ENCODE peak calls at places on chromosomes 16 and 17, in nine cellular contexts. One of them, this sample, is unnamed.

GRCh38 chr17:68310141-68310540 is 18.8 kb downstream of the ARSG start:
- DNase-seq in cardiac muscle cell: no peak
- DNase-seq in astrocyte of the spinal cord: no peak
- DNase-seq in uterus: no peak
- DNase-seq in left ventricle myocardium inferior: no peak
- DNase-seq in choroid plexus epithelial cell: peak
- DNase-seq in lung: no peak
- DNase-seq in testis: no peak
- DNase-seq in cardiac fibroblast: no peak
- DNase-seq in this sample: no peak

GRCh38 chr16:55508271-55508921 is 476 bp upstream of the LPCAT2 start:
- DNase-seq in cardiac muscle cell: no peak
- DNase-seq in astrocyte of the spinal cord: no peak
- DNase-seq in uterus: no peak
- DNase-seq in left ventricle myocardium inferior: no peak
- DNase-seq in choroid plexus epithelial cell: no peak
- DNase-seq in lung: no peak
- DNase-seq in testis: no peak
- DNase-seq in cardiac fibroblast: no peak
- DNase-seq in this sample: no peak

GRCh38 chr17:76091526-76092285 is 11.9 kb downstream of the EXOC7 start:
- DNase-seq in cardiac muscle cell: no peak
- DNase-seq in astrocyte of the spinal cord: no peak
- DNase-seq in uterus: no peak
- DNase-seq in left ventricle myocardium inferior: no peak
- DNase-seq in choroid plexus epithelial cell: no peak
- DNase-seq in lung: no peak
- DNase-seq in testis: no peak
- DNase-seq in cardiac fibroblast: no peak
- DNase-seq in this sample: no peak

GRCh38 chr16:86496929-86497381 is 13.4 kb upstream of the FOXF1 start:
- DNase-seq in cardiac muscle cell: no peak
- DNase-seq in astrocyte of the spinal cord: no peak
- DNase-seq in uterus: no peak
- DNase-seq in left ventricle myocardium inferior: no peak
- DNase-seq in choroid plexus epithelial cell: no peak
- DNase-seq in lung: no peak
- DNase-seq in testis: no peak
- DNase-seq in cardiac fibroblast: no peak
- DNase-seq in this sample: no peak

GRCh38 chr17:57663326-57664070 is 81.6 kb downstream of the CCDC182 start:
- DNase-seq in cardiac muscle cell: no peak
- DNase-seq in astrocyte of the spinal cord: peak
- DNase-seq in uterus: peak
- DNase-seq in left ventricle myocardium inferior: no peak
- DNase-seq in choroid plexus epithelial cell: no peak
- DNase-seq in lung: no peak
- DNase-seq in testis: no peak
- DNase-seq in cardiac fibroblast: no peak
- DNase-seq in this sample: no peak

GRCh38 chr16:66662445-66663194 is 33.9 kb downstream of the CMTM4 start:
- DNase-seq in cardiac muscle cell: peak
- DNase-seq in astrocyte of the spinal cord: peak
- DNase-seq in uterus: no peak
- DNase-seq in left ventricle myocardium inferior: no peak
- DNase-seq in choroid plexus epithelial cell: peak
- DNase-seq in lung: no peak
- DNase-seq in testis: peak
- DNase-seq in cardiac fibroblast: peak
- DNase-seq in this sample: peak

GRCh38 chr17:27525836-27526235 is 69.6 kb downstream of the KSR1 start:
- DNase-seq in cardiac muscle cell: no peak
- DNase-seq in astrocyte of the spinal cord: no peak
- DNase-seq in uterus: no peak
- DNase-seq in left ventricle myocardium inferior: no peak
- DNase-seq in choroid plexus epithelial cell: no peak
- DNase-seq in lung: no peak
- DNase-seq in testis: no peak
- DNase-seq in cardiac fibroblast: no peak
- DNase-seq in this sample: no peak

GRCh38 chr16:47142469-47143328 is 1.0 kb downstream of the NETO2 start:
- DNase-seq in cardiac muscle cell: peak
- DNase-seq in astrocyte of the spinal cord: peak
- DNase-seq in uterus: no peak
- DNase-seq in left ventricle myocardium inferior: peak
- DNase-seq in choroid plexus epithelial cell: peak
- DNase-seq in lung: no peak
- DNase-seq in testis: peak
- DNase-seq in cardiac fibroblast: peak
- DNase-seq in this sample: peak

GRCh38 chr16:50114357-50115129 is 38.6 kb upstream of the TENT4B start:
- DNase-seq in cardiac muscle cell: no peak
- DNase-seq in astrocyte of the spinal cord: no peak
- DNase-seq in uterus: no peak
- DNase-seq in left ventricle myocardium inferior: no peak
- DNase-seq in choroid plexus epithelial cell: no peak
- DNase-seq in lung: no peak
- DNase-seq in testis: no peak
- DNase-seq in cardiac fibroblast: no peak
- DNase-seq in this sample: no peak

GRCh38 chr17:8941520-8941919 is 24.0 kb downstream of the PIK3R5 start:
- DNase-seq in cardiac muscle cell: no peak
- DNase-seq in astrocyte of the spinal cord: no peak
- DNase-seq in uterus: no peak
- DNase-seq in left ventricle myocardium inferior: no peak
- DNase-seq in choroid plexus epithelial cell: no peak
- DNase-seq in lung: no peak
- DNase-seq in testis: no peak
- DNase-seq in cardiac fibroblast: no peak
- DNase-seq in this sample: peak

GRCh38 chr16:81151648-81152047 is 55.5 kb upstream of the GCSH start:
- DNase-seq in cardiac muscle cell: no peak
- DNase-seq in astrocyte of the spinal cord: no peak
- DNase-seq in uterus: no peak
- DNase-seq in left ventricle myocardium inferior: no peak
- DNase-seq in choroid plexus epithelial cell: no peak
- DNase-seq in lung: no peak
- DNase-seq in testis: no peak
- DNase-seq in cardiac fibroblast: no peak
- DNase-seq in this sample: no peak

GRCh38 chr16:79658301-79659001 is 57.9 kb upstream of the MAF start:
- DNase-seq in cardiac muscle cell: no peak
- DNase-seq in astrocyte of the spinal cord: peak
- DNase-seq in uterus: no peak
- DNase-seq in left ventricle myocardium inferior: no peak
- DNase-seq in choroid plexus epithelial cell: peak
- DNase-seq in lung: no peak
- DNase-seq in testis: no peak
- DNase-seq in cardiac fibroblast: peak
- DNase-seq in this sample: no peak

GRCh38 chr16:7315813-7316212 is 16.8 kb upstream of the RBFOX1 start:
- DNase-seq in cardiac muscle cell: no peak
- DNase-seq in astrocyte of the spinal cord: no peak
- DNase-seq in uterus: no peak
- DNase-seq in left ventricle myocardium inferior: no peak
- DNase-seq in choroid plexus epithelial cell: no peak
- DNase-seq in lung: no peak
- DNase-seq in testis: no peak
- DNase-seq in cardiac fibroblast: no peak
- DNase-seq in this sample: no peak

GRCh38 chr16:53219795-53220194 is 165.0 kb downstream of the CHD9 start:
- DNase-seq in cardiac muscle cell: no peak
- DNase-seq in astrocyte of the spinal cord: peak
- DNase-seq in uterus: no peak
- DNase-seq in left ventricle myocardium inferior: no peak
- DNase-seq in choroid plexus epithelial cell: peak
- DNase-seq in lung: no peak
- DNase-seq in testis: no peak
- DNase-seq in cardiac fibroblast: peak
- DNase-seq in this sample: no peak

GRCh38 chr16:88746511-88746910 is 38.5 kb downstream of the PIEZO1 start:
- DNase-seq in cardiac muscle cell: no peak
- DNase-seq in astrocyte of the spinal cord: no peak
- DNase-seq in uterus: peak
- DNase-seq in left ventricle myocardium inferior: no peak
- DNase-seq in choroid plexus epithelial cell: no peak
- DNase-seq in lung: no peak
- DNase-seq in testis: peak
- DNase-seq in cardiac fibroblast: no peak
- DNase-seq in this sample: no peak
- H3K4me3 ChIP-seq in cardiac muscle cell: no peak
- H3K4me3 ChIP-seq in astrocyte of the spinal cord: no peak
- H3K4me3 ChIP-seq in uterus: no peak
- H3K4me3 ChIP-seq in left ventricle myocardium inferior: no peak
- H3K4me3 ChIP-seq in choroid plexus epithelial cell: no peak
- H3K4me3 ChIP-seq in lung: no peak
- H3K4me3 ChIP-seq in testis: no peak
- H3K4me3 ChIP-seq in cardiac fibroblast: no peak
- H3K4me3 ChIP-seq in this sample: no peak

DNA sequence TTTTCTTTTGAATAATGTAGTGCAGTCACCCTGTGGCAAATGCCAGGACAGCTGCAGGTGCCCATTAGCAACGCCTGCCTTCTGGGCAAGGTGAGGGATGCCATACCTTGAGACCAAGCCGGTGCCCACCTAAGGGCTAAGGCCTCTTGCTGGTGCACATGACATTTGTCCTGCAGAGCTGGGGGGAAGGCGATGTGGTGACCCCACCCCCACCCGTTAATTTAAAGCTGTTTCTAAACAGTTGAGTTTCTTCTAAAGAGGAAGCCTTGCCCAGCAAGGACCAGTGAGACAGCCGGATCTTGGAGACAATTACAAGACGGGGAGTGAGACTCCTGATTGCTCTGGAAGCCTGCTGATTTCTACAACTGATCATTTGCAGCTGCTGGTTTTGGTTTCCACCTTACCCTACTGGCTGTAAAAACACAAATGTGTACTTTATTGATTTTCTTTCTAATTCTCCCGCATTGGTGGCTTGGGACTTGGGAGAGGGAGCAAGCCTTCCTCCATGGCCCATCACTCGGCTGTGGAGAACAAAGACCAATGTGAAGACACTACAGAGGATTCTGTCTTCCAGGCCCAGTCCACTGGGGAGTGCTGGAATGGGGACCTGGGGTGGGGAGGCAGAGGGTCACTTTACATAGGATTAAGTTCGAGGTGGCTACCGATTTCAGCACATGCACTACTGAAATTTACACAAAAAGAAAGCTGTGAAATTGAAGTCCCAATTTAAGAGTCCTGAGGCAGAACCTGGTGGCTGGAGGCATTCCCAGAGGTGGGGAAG is 2.7 kb downstream of the CDK5R1 start:
- DNase-seq in cardiac muscle cell: no peak
- DNase-seq in astrocyte of the spinal cord: no peak
- DNase-seq in uterus: no peak
- DNase-seq in left ventricle myocardium inferior: no peak
- DNase-seq in choroid plexus epithelial cell: no peak
- DNase-seq in lung: no peak
- DNase-seq in testis: no peak
- DNase-seq in cardiac fibroblast: no peak
- DNase-seq in this sample: peak
- TF ChIP-seq CTCF in cardiac muscle cell: no peak
- TF ChIP-seq CTCF in astrocyte of the spinal cord: no peak
- TF ChIP-seq CTCF in uterus: no peak
- TF ChIP-seq CTCF in left ventricle myocardium inferior: no peak
- TF ChIP-seq CTCF in choroid plexus epithelial cell: no peak
- TF ChIP-seq CTCF in lung: no peak
- TF ChIP-seq CTCF in testis: no peak
- TF ChIP-seq CTCF in cardiac fibroblast: no peak
- TF ChIP-seq CTCF in this sample: no peak

DNA sequence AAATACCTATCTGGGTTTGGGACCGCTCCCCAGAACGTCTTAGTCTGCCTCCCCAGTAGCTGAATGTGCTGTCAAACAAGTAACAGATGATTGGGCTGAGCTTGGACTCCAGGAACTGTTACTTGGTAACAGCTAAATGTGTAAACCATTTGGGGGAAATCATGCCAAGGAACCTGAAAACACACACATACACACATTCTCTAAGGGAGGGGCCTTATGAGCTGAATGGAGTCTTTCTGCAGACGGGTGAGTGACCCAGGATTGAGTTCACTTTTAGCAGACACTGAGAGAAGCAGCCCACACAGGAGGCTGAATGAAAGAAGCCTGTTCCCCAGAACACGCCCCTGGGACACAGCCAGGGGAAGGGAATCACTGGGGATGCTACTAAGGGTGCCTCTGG is 1.6 kb downstream of the ACLY start:
- DNase-seq in cardiac muscle cell: no peak
- DNase-seq in astrocyte of the spinal cord: peak
- DNase-seq in uterus: no peak
- DNase-seq in left ventricle myocardium inferior: no peak
- DNase-seq in choroid plexus epithelial cell: peak
- DNase-seq in lung: no peak
- DNase-seq in testis: peak
- DNase-seq in cardiac fibroblast: peak
- DNase-seq in this sample: no peak
- H3K4me3 ChIP-seq in cardiac muscle cell: no peak
- H3K4me3 ChIP-seq in astrocyte of the spinal cord: peak
- H3K4me3 ChIP-seq in uterus: no peak
- H3K4me3 ChIP-seq in left ventricle myocardium inferior: peak
- H3K4me3 ChIP-seq in choroid plexus epithelial cell: peak
- H3K4me3 ChIP-seq in lung: peak
- H3K4me3 ChIP-seq in testis: no peak
- H3K4me3 ChIP-seq in cardiac fibroblast: peak
- H3K4me3 ChIP-seq in this sample: peak

GRCh38 chr17:45666046-45666600 is 118.0 kb upstream of the CRHR1 start:
- DNase-seq in cardiac muscle cell: no peak
- DNase-seq in astrocyte of the spinal cord: no peak
- DNase-seq in uterus: no peak
- DNase-seq in left ventricle myocardium inferior: no peak
- DNase-seq in choroid plexus epithelial cell: no peak
- DNase-seq in lung: no peak
- DNase-seq in testis: no peak
- DNase-seq in cardiac fibroblast: no peak
- DNase-seq in this sample: no peak
- TF ChIP-seq CTCF in cardiac muscle cell: no peak
- TF ChIP-seq CTCF in astrocyte of the spinal cord: no peak
- TF ChIP-seq CTCF in uterus: no peak
- TF ChIP-seq CTCF in left ventricle myocardium inferior: no peak
- TF ChIP-seq CTCF in choroid plexus epithelial cell: peak
- TF ChIP-seq CTCF in lung: no peak
- TF ChIP-seq CTCF in testis: no peak
- TF ChIP-seq CTCF in cardiac fibroblast: no peak
- TF ChIP-seq CTCF in this sample: no peak

DNA sequence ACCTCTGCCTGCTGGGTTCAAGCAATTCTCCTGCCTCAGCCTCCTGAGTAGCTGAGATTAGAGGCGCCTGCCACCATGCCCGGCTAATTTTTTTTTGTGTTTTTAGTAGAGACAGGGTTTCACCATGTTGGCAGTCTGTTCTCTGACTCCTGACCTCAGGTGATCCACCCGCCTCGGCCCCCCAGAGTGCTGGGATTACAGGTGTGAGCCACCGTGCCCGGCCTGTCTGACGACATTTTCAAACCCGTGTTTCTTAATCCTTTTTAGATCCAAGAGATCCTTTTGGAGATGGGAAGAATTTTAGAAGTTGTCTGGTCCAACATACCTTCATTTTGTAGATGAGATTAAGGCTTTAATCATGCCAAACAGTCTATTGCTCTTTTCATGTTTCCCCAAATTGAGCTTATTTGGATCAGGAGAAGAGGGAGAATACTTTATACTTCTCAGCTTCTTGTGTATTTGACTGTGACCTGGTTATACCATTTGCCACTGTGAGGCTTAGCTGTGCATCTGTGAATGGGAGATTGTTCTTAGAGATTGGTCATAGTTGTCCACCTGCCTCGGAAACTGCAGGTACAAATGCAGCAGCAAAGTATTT is 25.8 kb downstream of the USP10 start:
- DNase-seq in cardiac muscle cell: no peak
- DNase-seq in astrocyte of the spinal cord: no peak
- DNase-seq in uterus: no peak
- DNase-seq in left ventricle myocardium inferior: no peak
- DNase-seq in choroid plexus epithelial cell: no peak
- DNase-seq in lung: no peak
- DNase-seq in testis: no peak
- DNase-seq in cardiac fibroblast: no peak
- DNase-seq in this sample: no peak
- H3K4me3 ChIP-seq in cardiac muscle cell: no peak
- H3K4me3 ChIP-seq in astrocyte of the spinal cord: no peak
- H3K4me3 ChIP-seq in uterus: no peak
- H3K4me3 ChIP-seq in left ventricle myocardium inferior: no peak
- H3K4me3 ChIP-seq in choroid plexus epithelial cell: no peak
- H3K4me3 ChIP-seq in lung: no peak
- H3K4me3 ChIP-seq in testis: no peak
- H3K4me3 ChIP-seq in cardiac fibroblast: no peak
- H3K4me3 ChIP-seq in this sample: no peak

This sample was measured in GM12865.